ENCODE peak calls at places on chromosomes 1 and 21, in nine cellular contexts. J is effector memory CD4-positive, alpha-beta T cell; Q is lung; E is aorta; P is heart right ventricle; H is hepatocyte; K is tibial artery; W is heart left ventricle; A is pancreas. B is an unnamed sample. For H3K4me1, the result is how much of the 10 kb centered on the place peaks cover.

GRCh38 chr21:43269461-43269860 is 100.7 kb downstream of the CRYAA start:
- DNase-seq in J (no peak), Q (no peak), E (no peak), P (no peak), H (no peak), K (no peak), W (peak), A (peak), B (no peak)

GRCh38 chr1:3661631-3662030 is 9.3 kb downstream of the TP73 start:
- DNase-seq in J (no peak), Q (no peak), E (no peak), P (no peak), H (no peak), K (no peak), W (no peak), A (no peak), B (no peak)

GRCh38 chr1:217620814-217621213 is 10.1 kb downstream of the GPATCH2 start:
- DNase-seq in J (no peak), Q (no peak), E (no peak), P (no peak), H (no peak), K (no peak), W (no peak), A (no peak), B (no peak)

GRCh38 chr1:11940260-11940921 is 5.9 kb downstream of the PLOD1 start:
- DNase-seq in J (no peak), Q (no peak), E (no peak), P (no peak), H (peak), K (no peak), W (no peak), A (no peak), B (peak)

GRCh38 chr21:35239811-35240219 is 190.7 kb upstream of the RUNX1 start:
- DNase-seq in J (no peak), Q (no peak), E (no peak), P (peak), H (no peak), K (no peak), W (no peak), A (no peak), B (no peak)

GRCh38 chr1:7315316-7315715 is 455.8 kb upstream of the VAMP3 start:
- DNase-seq in J (no peak), Q (peak), E (no peak), P (no peak), H (no peak), K (no peak), W (no peak), A (no peak), B (no peak)

GRCh38 chr1:37691497-37692077 is 729 bp upstream of the CDCA8 start:
- DNase-seq in J (no peak), Q (peak), E (peak), P (peak), H (peak), K (peak), W (peak), A (peak), B (peak)

GRCh38 chr1:56133517-56134472 is 445.6 kb downstream of the PLPP3 start:
- DNase-seq in J (no peak), Q (no peak), E (no peak), P (no peak), H (no peak), K (no peak), W (no peak), A (no peak), B (no peak)

GRCh38 chr21:44439211-44439600 is 16.1 kb upstream of the LRRC3 start:
- DNase-seq in J (no peak), Q (no peak), E (peak), P (no peak), H (no peak), K (peak), W (peak), A (no peak), B (no peak)

GRCh38 chr1:182601416-182601786 is 2.8 kb downstream of the RGS16 start:
- DNase-seq in J (peak), Q (peak), E (no peak), P (peak), H (peak), K (peak), W (no peak), A (peak), B (peak)

GRCh38 chr1:233635765-233636502 is 22.0 kb downstream of the KCNK1 start:
- DNase-seq in J (no peak), Q (no peak), E (no peak), P (no peak), H (peak), K (no peak), W (no peak), A (no peak), B (no peak)

GRCh38 chr1:223413216-223413615 is 20.0 kb downstream of the CCDC185 start:
- DNase-seq in J (no peak), Q (no peak), E (no peak), P (no peak), H (no peak), K (no peak), W (no peak), A (no peak), B (no peak)

GRCh38 chr1:190436615-190437014 is 41.0 kb downstream of the BRINP3 start:
- DNase-seq in J (no peak), Q (no peak), E (no peak), P (no peak), H (no peak), K (no peak), W (no peak), A (no peak), B (no peak)

GRCh38 chr1:154999651-155000474 is 2.7 kb upstream of the ZBTB7B start:
- DNase-seq in J (peak), Q (no peak), E (no peak), P (no peak), H (peak), K (peak), W (no peak), A (no peak), B (peak)

GRCh38 chr1:11000526-11000925 is 11.9 kb upstream of the TARDBP start:
- DNase-seq in J (no peak), Q (no peak), E (no peak), P (no peak), H (no peak), K (no peak), W (no peak), A (no peak), B (no peak)

GRCh38 chr1:19643113-19643512 is 998 bp upstream of the NBL1 start:
- DNase-seq in J (no peak), Q (no peak), E (no peak), P (no peak), H (peak), K (peak), W (no peak), A (no peak), B (peak)

GRCh38 chr1:23718482-23718881 is 24.8 kb upstream of the ELOA start:
- DNase-seq in J (no peak), Q (no peak), E (no peak), P (no peak), H (peak), K (no peak), W (no peak), A (no peak), B (no peak)

GRCh38 chr1:79431341-79431740 is 424.8 kb upstream of the ADGRL4 start:
- DNase-seq in J (no peak), Q (no peak), E (no peak), P (no peak), H (no peak), K (no peak), W (no peak), A (no peak), B (no peak)

GRCh38 chr1:41485605-41486004 is 1.1 kb upstream of the EDN2 start:
- DNase-seq in J (no peak), Q (no peak), E (no peak), P (no peak), H (peak), K (no peak), W (peak), A (peak), B (no peak)

GRCh38 chr1:154729031-154729442 is 121.1 kb upstream of the ADAR start:
- DNase-seq in J (no peak), Q (no peak), E (no peak), P (no peak), H (no peak), K (no peak), W (no peak), A (no peak), B (no peak)

GRCh38 chr1:20472860-20473711 is 12.9 kb downstream of the CAMK2N1 start:
- DNase-seq in J (no peak), Q (no peak), E (no peak), P (peak), H (peak), K (no peak), W (peak), A (no peak), B (peak)

GRCh38 chr1:109603229-109603628 is 16.2 kb downstream of the GNAT2 start:
- DNase-seq in J (no peak), Q (no peak), E (no peak), P (no peak), H (no peak), K (no peak), W (no peak), A (no peak), B (no peak)

GRCh38 chr1:68120136-68120791 is 69.8 kb upstream of the DIRAS3 start:
- DNase-seq in J (no peak), Q (peak), E (no peak), P (peak), H (peak), K (no peak), W (no peak), A (no peak), B (peak)

GRCh38 chr1:168110896-168111545 is 25.7 kb downstream of the GPR161 start:
- DNase-seq in J (no peak), Q (no peak), E (no peak), P (no peak), H (no peak), K (no peak), W (no peak), A (no peak), B (no peak)

GRCh38 chr1:163202833-163203451 is at the start of gene RGS5:
- DNase-seq in J (no peak), Q (no peak), E (no peak), P (peak), H (no peak), K (peak), W (no peak), A (no peak), B (no peak)

GRCh38 chr1:203656796-203657620 is 30.4 kb downstream of the ATP2B4 start:
- DNase-seq in J (no peak), Q (no peak), E (no peak), P (no peak), H (no peak), K (no peak), W (no peak), A (no peak), B (no peak)

GRCh38 chr1:52306227-52307006 is 59.6 kb downstream of the CC2D1B start:
- DNase-seq in J (no peak), Q (no peak), E (no peak), P (peak), H (peak), K (no peak), W (no peak), A (peak), B (no peak)

GRCh38 chr1:40381268-40382109 is 8.0 kb downstream of the SMAP2 start:
- DNase-seq in J (no peak), Q (no peak), E (no peak), P (no peak), H (no peak), K (no peak), W (no peak), A (no peak), B (no peak)

GRCh38 chr1:40377512-40377911 is 4.0 kb downstream of the SMAP2 start:
- DNase-seq in J (no peak), Q (no peak), E (no peak), P (no peak), H (no peak), K (no peak), W (no peak), A (no peak), B (no peak)

GRCh38 chr1:40382110-40382464 is 8.6 kb downstream of the SMAP2 start:
- DNase-seq in J (no peak), Q (no peak), E (no peak), P (no peak), H (no peak), K (no peak), W (no peak), A (no peak), B (no peak)

GRCh38 chr1:40380817-40381216 is 7.3 kb downstream of the SMAP2 start:
- DNase-seq in J (no peak), Q (no peak), E (no peak), P (no peak), H (no peak), K (no peak), W (no peak), A (no peak), B (no peak)

GRCh38 chr1:40379785-40380452 is 6.4 kb downstream of the SMAP2 start:
- DNase-seq in J (no peak), Q (no peak), E (no peak), P (no peak), H (no peak), K (no peak), W (no peak), A (no peak), B (no peak)
- H3K27ac ChIP-seq in J (peak), Q (peak), E (no peak), P (no peak), H (peak), K (peak), W (no peak), A (no peak), B (peak)

GRCh38 chr1:54474500-54475235 is 68.5 kb upstream of the SSBP3 start:
- DNase-seq in J (no peak), Q (no peak), E (no peak), P (peak), H (peak), K (no peak), W (no peak), A (no peak), B (peak)
- H3K4me1 ChIP-seq in J (under half), Q (under half), E (under half), P (under half), H (under half), K (under half), W (under half), A (under half), B (under half)

GRCh38 chr1:30977105-30977504 is 68.5 kb upstream of the SDC3 start:
- DNase-seq in J (no peak), Q (no peak), E (no peak), P (no peak), H (no peak), K (no peak), W (no peak), A (no peak), B (no peak)
- H3K27ac ChIP-seq in J (no peak), Q (peak), E (no peak), P (no peak), H (peak), K (peak), W (no peak), A (no peak), B (peak)

DNA sequence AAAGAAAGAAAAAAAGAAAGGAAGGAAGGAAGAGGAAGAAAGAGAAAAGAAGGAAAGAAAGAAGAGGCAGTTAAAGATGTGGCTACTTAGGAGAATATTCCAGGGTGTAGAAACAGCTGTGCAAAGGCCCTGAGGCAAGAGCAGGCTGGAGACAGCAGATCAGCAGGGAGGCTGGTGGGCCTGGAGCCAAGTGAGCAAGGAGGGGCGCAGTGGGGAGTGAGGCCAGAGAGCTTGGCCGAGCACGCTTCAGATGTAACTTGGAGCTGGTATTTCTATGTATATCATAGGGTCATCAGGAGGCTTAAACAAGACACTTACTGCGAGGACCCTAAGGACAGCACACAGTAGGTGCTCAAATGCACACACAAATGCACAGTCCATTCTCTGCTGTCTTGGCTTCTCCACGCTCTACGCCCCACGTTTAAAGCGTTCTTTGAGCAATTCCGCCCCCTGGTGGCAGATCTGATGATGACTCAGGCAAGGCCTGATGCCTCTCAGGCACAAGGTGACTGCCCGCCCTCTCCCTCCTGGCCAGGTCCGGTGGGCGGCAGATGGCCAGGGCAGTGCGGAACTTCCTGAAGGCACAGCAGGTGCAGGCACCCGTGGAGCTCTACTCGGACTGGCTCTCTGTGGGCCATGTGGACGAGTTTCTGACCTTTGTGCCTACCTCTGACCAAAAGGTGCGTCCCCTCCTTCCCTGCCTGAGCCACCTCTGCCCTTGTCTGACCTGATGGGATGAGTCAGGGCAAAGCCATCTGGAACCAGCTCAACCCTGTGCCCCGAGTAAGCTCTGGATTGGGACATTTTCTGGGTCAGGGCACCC is 11.9 kb upstream of the PADI3 start:
- DNase-seq in J (peak), Q (peak), E (peak), P (peak), H (peak), K (peak), W (peak), A (peak), B (peak)
- H3K4me1 ChIP-seq in J (under half), Q (under half), E (under half), P (under half), H (under half), K (under half), W (under half), A (under half), B (under half)

DNA sequence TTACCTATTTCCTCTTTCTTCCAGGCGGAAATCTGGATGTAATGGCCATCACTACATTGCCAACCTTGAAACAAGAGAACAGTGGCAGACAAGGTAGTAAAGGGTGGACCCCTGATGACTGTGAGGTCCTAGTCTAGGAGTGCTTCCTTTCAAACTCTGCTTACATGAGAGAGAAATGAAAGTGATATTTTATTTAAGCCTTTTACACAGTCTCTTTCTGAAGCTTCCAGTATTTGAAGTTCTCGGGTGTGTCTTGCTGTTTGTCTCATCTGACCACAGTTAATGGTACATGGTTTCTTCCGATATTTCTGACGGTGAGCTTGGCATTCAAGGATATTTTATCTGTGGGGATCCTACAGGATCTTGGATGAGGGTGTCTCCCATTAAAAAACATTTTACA is 215.2 kb downstream of the SLC45A1 start:
- DNase-seq in J (no peak), Q (no peak), E (no peak), P (no peak), H (no peak), K (no peak), W (no peak), A (no peak), B (no peak)
- H3K27ac ChIP-seq in J (no peak), Q (no peak), E (no peak), P (no peak), H (no peak), K (no peak), W (no peak), A (no peak), B (no peak)

GRCh38 chr1:160256396-160257046 is 5.8 kb downstream of the DCAF8 start:
- DNase-seq in J (no peak), Q (peak), E (no peak), P (no peak), H (peak), K (no peak), W (no peak), A (no peak), B (no peak)

GRCh38 chr1:160258177-160258798 is 4.1 kb downstream of the DCAF8 start:
- DNase-seq in J (no peak), Q (no peak), E (no peak), P (no peak), H (no peak), K (no peak), W (no peak), A (no peak), B (no peak)

GRCh38 chr1:160255761-160256300 is 6.5 kb downstream of the DCAF8 start:
- DNase-seq in J (no peak), Q (no peak), E (no peak), P (no peak), H (no peak), K (no peak), W (no peak), A (no peak), B (no peak)

GRCh38 chr1:160260436-160261382 is 1.6 kb downstream of the DCAF8 start:
- DNase-seq in J (no peak), Q (no peak), E (no peak), P (peak), H (peak), K (no peak), W (no peak), A (no peak), B (no peak)

DNA sequence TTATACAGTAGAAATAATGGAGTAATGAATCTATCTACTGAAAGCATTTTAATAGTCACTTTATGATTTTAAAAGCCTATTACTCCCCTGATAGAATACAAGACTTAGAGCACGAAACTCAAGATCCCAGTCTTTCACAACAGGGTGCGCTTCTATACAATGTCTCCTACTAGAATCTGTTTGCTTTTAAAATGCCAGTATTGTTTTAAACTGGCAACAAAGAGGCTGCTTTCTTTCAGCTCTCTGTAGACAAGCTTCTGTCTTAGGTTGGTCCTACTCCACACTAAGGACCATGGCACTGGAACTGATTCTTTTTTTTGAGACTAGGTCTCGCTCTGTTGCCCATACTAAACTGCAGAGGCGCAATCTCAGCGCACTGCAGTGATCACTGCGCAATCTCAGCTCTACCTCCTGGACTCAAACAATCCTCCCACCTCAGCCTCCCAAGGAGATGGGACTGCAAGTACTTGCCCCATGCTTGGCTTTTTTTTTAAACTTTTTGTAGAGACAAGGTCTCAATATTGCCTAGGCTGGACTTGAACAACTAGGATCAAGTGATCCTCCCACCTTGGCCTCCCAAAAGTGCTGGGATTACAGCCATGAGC is 4.8 kb downstream of the DCAF8 start:
- DNase-seq in J (no peak), Q (no peak), E (no peak), P (no peak), H (no peak), K (no peak), W (no peak), A (no peak), B (no peak)
- H3K4me1 ChIP-seq in J (under half), Q (under half), E (under half), P (under half), H (under half), K (under half), W (under half), A (under half), B (half or more)

DNA sequence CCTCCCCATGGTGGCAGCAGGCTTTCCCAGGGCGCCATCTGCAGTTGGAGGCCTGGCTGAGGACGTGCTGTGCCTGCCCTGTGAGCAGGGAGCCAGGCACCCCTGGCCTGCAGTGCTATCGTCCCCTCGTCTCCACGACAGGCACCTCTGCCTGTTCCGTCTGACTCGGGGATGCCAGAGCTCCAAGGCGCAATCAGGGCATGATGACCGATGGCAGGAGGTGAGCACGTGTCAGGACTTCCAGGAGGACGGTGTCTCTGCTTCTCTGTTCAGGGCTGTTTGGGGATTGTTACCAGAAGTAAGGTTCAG is 125.2 kb downstream of the PCBP3 start:
- DNase-seq in J (no peak), Q (no peak), E (peak), P (no peak), H (no peak), K (peak), W (peak), A (no peak), B (no peak)
- H3K27ac ChIP-seq in J (no peak), Q (no peak), E (no peak), P (no peak), H (no peak), K (no peak), W (no peak), A (no peak), B (no peak)

GRCh38 chr1:26913389-26913753 is 404 bp downstream of the NR0B2 start:
- DNase-seq in J (no peak), Q (no peak), E (no peak), P (no peak), H (no peak), K (no peak), W (no peak), A (no peak), B (no peak)
- H3K4me1 ChIP-seq in J (under half), Q (under half), E (under half), P (under half), H (under half), K (under half), W (under half), A (under half), B (under half)

B was measured in transverse colon.